ENCODE peak calls at places on chromosomes 13 and 19, in six cellular contexts. B, T, G, O, L and A are unnamed samples.

GRCh38 chr13:75803982-75804381 is 167.9 kb downstream of the LMO7 start:
- DNase-seq in B (no peak), T (no peak), G (no peak), O (no peak), L (no peak), A (no peak)

GRCh38 chr13:36706755-36707154 is 32.9 kb downstream of the SERTM1 start:
- DNase-seq in B (peak; percentile 32), T (no peak), G (no peak), O (no peak), L (no peak), A (no peak)

GRCh38 chr19:28324275-28325060 is 888.5 kb downstream of the UQCRFS1 start:
- DNase-seq in B (no peak), T (no peak), G (no peak), O (no peak), L (no peak), A (no peak)

GRCh38 chr13:30002577-30002976 is 152.2 kb upstream of the UBL3 start:
- DNase-seq in B (peak; percentile 30), T (no peak), G (no peak), O (peak; percentile 14), L (no peak), A (no peak)

GRCh38 chr19:9885077-9885552 is 50.0 kb downstream of the PIN1 start:
- DNase-seq in B (peak; percentile 66), T (no peak), G (peak; percentile 45), O (no peak), L (no peak), A (no peak)

GRCh38 chr19:16877581-16877980 is 11.2 kb upstream of the F2RL3 start:
- DNase-seq in B (no peak), T (no peak), G (no peak), O (no peak), L (no peak), A (no peak)

GRCh38 chr13:86892330-86892729 is 778.8 kb upstream of the SLITRK5 start:
- DNase-seq in B (no peak), T (no peak), G (peak; percentile 42), O (no peak), L (no peak), A (no peak)

GRCh38 chr19:21233691-21234090 is 91.9 kb downstream of the ZNF431 start:
- DNase-seq in B (no peak), T (no peak), G (no peak), O (no peak), L (no peak), A (no peak)

GRCh38 chr13:113820813-113821651 is 42.8 kb downstream of the GAS6 start:
- DNase-seq in B (peak; percentile 99), T (no peak), G (no peak), O (no peak), L (no peak), A (peak; percentile 41)

GRCh38 chr13:49786609-49787008 is 5.9 kb downstream of the KPNA3 start:
- DNase-seq in B (no peak), T (no peak), G (no peak), O (no peak), L (no peak), A (no peak)

GRCh38 chr19:36267061-36267845 is 52.3 kb downstream of the ZNF146 start:
- DNase-seq in B (no peak), T (no peak), G (no peak), O (no peak), L (no peak), A (no peak)

GRCh38 chr13:36865265-36865664 is 46.2 kb downstream of the RFXAP start:
- DNase-seq in B (no peak), T (no peak), G (no peak), O (no peak), L (no peak), A (no peak)

GRCh38 chr19:18795540-18795939 is 4.4 kb upstream of the COMP start:
- DNase-seq in B (no peak), T (no peak), G (no peak), O (no peak), L (no peak), A (no peak)

GRCh38 chr13:31053098-31053497 is 108.6 kb downstream of the HSPH1 start:
- DNase-seq in B (no peak), T (no peak), G (no peak), O (no peak), L (no peak), A (no peak)

GRCh38 chr13:99464441-99464949 is 36.8 kb upstream of the TM9SF2 start:
- DNase-seq in B (peak; percentile 84), T (peak; percentile 22), G (no peak), O (peak; percentile 19), L (no peak), A (no peak)

GRCh38 chr19:750640-751423 is at the start of gene MISP:
- DNase-seq in B (no peak), T (no peak), G (no peak), O (no peak), L (no peak), A (peak; percentile 56)

GRCh38 chr13:110250258-110250891 is 56.6 kb downstream of the COL4A1 start:
- DNase-seq in B (peak; percentile 75), T (no peak), G (no peak), O (no peak), L (no peak), A (no peak)